ENCODE peak calls at places on chromosome 17, in four cellular contexts. X, B, F and J are unnamed samples. For H3K4me1, the result is how much of the 10 kb centered on the place peaks cover.

GRCh38 chr17:80968602-80969029 is 23.0 kb upstream of the CHMP6 start:
- DNase-seq in B (peak), F (no peak), X (no peak), J (peak)

GRCh38 chr17:73291260-73291801 is 20.5 kb downstream of the CDC42EP4 start:
- DNase-seq in F (peak), X (no peak), B (peak), J (peak)

GRCh38 chr17:79533116-79533515 is 77.7 kb downstream of the RBFOX3 start:
- DNase-seq in X (no peak), F (no peak), B (no peak), J (peak)

GRCh38 chr17:1716912-1717695 is 6.9 kb upstream of the TLCD2 start:
- DNase-seq in F (peak), X (peak), B (peak), J (peak)

GRCh38 chr17:27446569-27447301 is 9.5 kb upstream of the KSR1 start:
- DNase-seq in F (no peak), B (no peak), X (no peak), J (no peak)

GRCh38 chr17:72614871-72615626 is 477.4 kb downstream of the SLC39A11 start:
- DNase-seq in X (peak), B (no peak), F (peak), J (no peak)

GRCh38 chr17:795276-795675 is 13.1 kb downstream of the MRM3 start:
- DNase-seq in B (no peak), X (no peak), F (no peak), J (peak)

GRCh38 chr17:30964878-30965277 is 6.0 kb upstream of the RNF135 start:
- DNase-seq in X (no peak), B (no peak), F (peak), J (no peak)

GRCh38 chr17:68182016-68182315 is 65.9 kb upstream of the AMZ2 start:
- DNase-seq in X (no peak), B (no peak), F (no peak), J (no peak)

GRCh38 chr17:74686761-74687160 is 26.0 kb downstream of the CD300LF start:
- DNase-seq in B (no peak), F (no peak), X (no peak), J (peak)

GRCh38 chr17:26792486-26792885 is 501.4 kb upstream of the WSB1 start:
- DNase-seq in F (no peak), B (no peak), X (peak), J (no peak)

GRCh38 chr17:56641894-56642293 is 48.4 kb downstream of the NOG start:
- DNase-seq in B (no peak), X (no peak), F (no peak), J (no peak)

GRCh38 chr17:2929881-2930533 is 133.4 kb downstream of the OR1D5 start:
- DNase-seq in F (peak), X (peak), B (no peak), J (no peak)

GRCh38 chr17:40072481-40073346 is 9.9 kb downstream of the THRA start:
- DNase-seq in F (peak), B (peak), X (no peak), J (no peak)

GRCh38 chr17:45965741-45966140 is 33.3 kb upstream of the STH start:
- DNase-seq in B (no peak), F (no peak), X (no peak), J (no peak)

GRCh38 chr17:30920683-30921543 is 832 bp upstream of the ADAP2 start:
- DNase-seq in B (no peak), X (no peak), F (no peak), J (no peak)

GRCh38 chr17:50421308-50422031 is 4.5 kb upstream of the ACSF2 start:
- DNase-seq in X (no peak), B (no peak), F (no peak), J (no peak)

GRCh38 chr17:65660947-65661346 is 99.5 kb upstream of the AXIN2 start:
- DNase-seq in F (no peak), B (no peak), X (no peak), J (no peak)

GRCh38 chr17:78374631-78375274 is 3.7 kb upstream of the PGS1 start:
- DNase-seq in F (no peak), X (peak), B (no peak), J (no peak)

GRCh38 chr17:76371656-76372628 is 12.5 kb upstream of the SPHK1 start:
- DNase-seq in B (no peak), F (no peak), X (no peak), J (no peak)

GRCh38 chr17:59355695-59356323 is 24.4 kb downstream of the YPEL2 start:
- DNase-seq in X (no peak), F (no peak), B (no peak), J (no peak)

GRCh38 chr17:43880420-43880991 is 26.8 kb downstream of the MPP2 start:
- DNase-seq in X (peak), F (peak), B (no peak), J (peak)

GRCh38 chr17:81802048-81802758 is 1.7 kb upstream of the GCGR start:
- DNase-seq in B (no peak), X (no peak), F (no peak), J (no peak)

GRCh38 chr17:67183531-67183930 is 61.5 kb downstream of the HELZ start:
- DNase-seq in X (no peak), F (no peak), B (no peak), J (no peak)

GRCh38 chr17:19260958-19261357 is 23.8 kb downstream of the EPN2 start:
- DNase-seq in B (peak), F (no peak), X (no peak), J (peak)

GRCh38 chr17:34670618-34671017 is 91.2 kb downstream of the TMEM132E start:
- DNase-seq in X (peak), F (no peak), B (no peak), J (no peak)

GRCh38 chr17:74767111-74767516 is 9.0 kb downstream of the NAT9 start:
- DNase-seq in X (no peak), F (no peak), B (no peak), J (no peak)

GRCh38 chr17:47929218-47930000 is 12.0 kb upstream of the PNPO start:
- DNase-seq in F (no peak), X (no peak), B (peak), J (peak)

GRCh38 chr17:63421681-63422645 is 24.1 kb downstream of the CYB561 start:
- DNase-seq in B (no peak), F (no peak), X (no peak), J (no peak)
- H3K4me1 ChIP-seq in B (under half), F (under half), X (under half), J (under half)

DNA sequence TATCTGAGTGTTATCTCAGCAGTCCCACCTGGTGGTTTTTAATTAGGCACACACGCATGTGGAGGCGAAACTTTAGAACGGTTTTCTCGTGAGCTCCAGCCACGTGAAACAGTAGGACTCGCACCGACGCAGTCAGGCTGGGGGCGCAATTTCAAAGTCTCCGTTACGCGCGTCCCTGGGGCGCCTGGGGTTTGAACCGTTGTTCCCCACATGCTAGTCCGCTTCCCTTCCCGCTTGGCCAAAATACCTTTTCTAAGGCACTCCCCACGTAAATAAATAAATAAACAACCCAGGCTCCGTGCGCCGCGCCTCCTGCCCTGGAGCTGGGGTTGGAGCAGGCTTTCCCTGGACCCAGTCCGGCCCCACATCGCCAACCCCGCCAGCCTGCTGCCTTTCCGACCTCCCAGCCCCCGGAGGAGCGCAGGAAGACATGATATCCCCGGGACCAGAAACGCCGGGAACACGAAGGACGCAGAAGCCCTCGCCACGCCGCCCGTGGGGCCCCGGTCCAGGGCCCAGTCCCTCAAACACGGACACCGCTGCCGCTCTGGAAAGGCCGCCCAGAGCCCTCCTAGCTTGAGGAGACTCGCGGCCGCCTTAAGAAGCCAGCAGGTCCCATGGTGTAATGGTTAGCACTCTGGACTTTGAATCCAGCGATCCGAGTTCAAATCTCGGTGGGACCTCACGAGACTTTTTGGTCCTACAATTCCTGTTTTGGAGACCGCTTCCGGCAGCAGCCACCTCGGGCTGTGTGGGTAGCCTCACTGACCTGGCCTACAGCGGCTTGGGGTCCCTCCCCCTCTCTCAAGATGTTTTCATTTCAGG is 18.2 kb downstream of the GNGT2 start:
- DNase-seq in F (peak), B (peak), X (peak), J (peak)
- TF ChIP-seq POLR2AphosphoS5 in F (peak), B (peak), X (peak), J (peak)

GRCh38 chr17:42275527-42276358 is 448 bp downstream of the STAT5B start:
- DNase-seq in X (peak), B (peak), F (no peak), J (peak)
- H3K27ac ChIP-seq in X (peak), B (peak), F (peak), J (peak)

GRCh38 chr17:29618272-29619065 is 4.2 kb downstream of the CORO6 start:
- DNase-seq in B (peak), X (peak), F (no peak), J (no peak)
- H3K4me1 ChIP-seq in B (half or more), X (under half), F (half or more), J (half or more)